ENCODE peak calls at places on chromosomes 1 and 21, in four cellular contexts. J, H, W and E are unnamed samples.

GRCh38 chr1:202852163-202852904 is 36.6 kb downstream of the RABIF start:
- DNase-seq in J (peak), H (peak), W (no peak), E (peak)

GRCh38 chr21:15729674-15730483 is at the start of gene USP25:
- DNase-seq in J (peak), H (peak), W (peak), E (peak)

GRCh38 chr1:231724041-231724440 is 97.5 kb downstream of the DISC1 start:
- DNase-seq in J (no peak), H (no peak), W (no peak), E (no peak)

GRCh38 chr21:41482321-41482720 is 25.6 kb downstream of the TMPRSS2 start:
- DNase-seq in J (peak), H (no peak), W (no peak), E (no peak)

GRCh38 chr1:6358757-6359567 is 34.6 kb downstream of the ACOT7 start:
- DNase-seq in J (peak), H (no peak), W (peak), E (peak)

GRCh38 chr1:53580009-53580400 is 120.8 kb downstream of the DMRTB1 start:
- DNase-seq in J (no peak), H (no peak), W (no peak), E (no peak)

GRCh38 chr1:53893999-53894636 is at the start of gene DIO1:
- DNase-seq in J (no peak), H (no peak), W (no peak), E (no peak)

GRCh38 chr1:198530964-198531363 is 9.5 kb downstream of the ATP6V1G3 start:
- DNase-seq in J (no peak), H (no peak), W (no peak), E (no peak)

DNA sequence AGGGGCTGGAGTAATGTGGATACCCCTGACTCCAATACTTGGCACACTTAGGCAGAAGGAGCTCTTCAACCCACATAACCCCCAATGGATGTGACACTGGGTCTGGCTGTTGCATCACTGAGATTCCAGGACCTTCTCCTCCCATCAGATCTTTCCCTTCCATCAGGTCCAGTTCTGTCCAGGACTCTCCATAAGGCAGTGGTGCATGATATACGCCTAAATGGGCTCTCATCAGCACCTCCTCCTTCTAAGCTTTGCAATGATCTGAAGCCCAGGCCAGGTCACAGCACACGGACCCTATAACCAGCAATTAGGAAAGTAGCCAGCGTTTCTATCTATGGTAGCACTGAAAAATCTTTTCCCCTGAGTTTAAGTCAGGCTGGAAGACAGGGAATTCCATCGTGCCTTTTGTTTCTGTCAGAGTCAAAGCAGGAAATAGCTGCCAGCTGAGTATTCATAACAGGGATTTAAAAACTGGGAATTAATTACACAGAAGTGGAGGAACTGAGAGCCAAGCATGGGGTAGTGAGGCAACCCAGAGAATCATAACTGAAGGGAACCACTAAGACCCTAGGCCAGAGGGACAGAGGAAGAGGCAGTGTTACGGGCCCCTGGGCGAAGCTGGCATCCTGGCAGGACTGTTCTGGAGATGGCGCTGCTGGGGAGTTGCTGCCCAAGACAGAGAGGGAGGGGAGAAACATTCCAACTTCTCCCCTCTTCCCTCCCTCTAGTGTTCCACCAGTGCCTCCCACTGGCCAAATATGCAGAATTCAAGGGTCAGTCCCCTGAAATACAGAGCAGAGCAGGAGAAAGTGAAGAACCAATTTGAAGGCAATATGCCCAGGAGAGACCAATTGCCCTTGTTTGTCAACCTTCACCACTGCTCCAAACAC is 37.5 kb upstream of the HOOK1 start:
- DNase-seq in J (peak), H (no peak), W (no peak), E (peak)
- TF ChIP-seq CTCF in J (no peak), H (no peak), W (no peak), E (peak)

GRCh38 chr1:35345439-35345981 is 77.0 kb downstream of the ZMYM4 start:
- DNase-seq in J (peak), H (peak), W (peak), E (no peak)
- TF ChIP-seq CTCF in J (no peak), H (peak), W (peak), E (no peak)

GRCh38 chr1:162038624-162039023 is 15.0 kb upstream of the OLFML2B start:
- DNase-seq in J (no peak), H (no peak), W (no peak), E (no peak)
- TF ChIP-seq CTCF in J (no peak), H (no peak), W (no peak), E (peak)

DNA sequence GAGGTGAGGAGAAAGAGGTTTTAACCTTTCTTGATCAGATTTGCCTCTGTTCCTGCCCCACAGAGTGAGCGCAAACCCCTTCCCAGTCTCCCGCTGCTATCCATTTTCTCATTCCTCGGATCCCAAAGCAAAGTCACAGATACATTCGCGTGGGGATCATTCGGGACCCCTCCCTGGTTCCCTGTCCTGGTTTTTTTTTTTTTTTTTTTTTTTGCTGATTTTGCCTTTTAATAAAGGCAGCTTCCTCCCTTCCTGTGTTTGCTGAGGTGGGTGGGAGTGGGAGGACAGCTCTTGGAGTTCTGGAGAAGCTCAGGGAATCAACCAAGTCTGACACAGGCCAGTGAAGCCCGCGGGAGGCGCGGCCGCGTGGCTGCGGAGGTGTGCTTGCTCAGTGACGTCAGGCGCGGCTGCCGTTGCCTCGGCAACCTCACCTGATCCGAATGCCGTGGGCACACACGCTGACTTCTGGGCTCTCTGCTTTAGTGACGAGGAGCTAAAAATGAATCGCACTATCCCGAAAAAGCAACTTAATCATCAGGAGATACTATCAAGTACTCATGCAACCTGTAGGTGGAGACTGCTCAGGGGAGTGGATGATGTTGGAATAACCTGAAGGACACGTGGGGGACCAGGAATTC is 106.4 kb downstream of the TBX19 start:
- DNase-seq in J (no peak), H (no peak), W (peak), E (no peak)
- TF ChIP-seq CTCF in J (no peak), H (no peak), W (no peak), E (no peak)